ENCODE peak calls at places on chromosomes 16 and 17, in six cellular contexts. M, K, X, G, A and Q are unnamed samples.

GRCh38 chr16:29192329-29193247 is 207.7 kb downstream of the LAT start:
- DNase-seq in M (no peak), K (no peak), X (no peak), G (no peak), A (no peak), Q (peak)

GRCh38 chr17:76871668-76872067 is 3.5 kb downstream of the MGAT5B start:
- DNase-seq in M (no peak), K (no peak), X (no peak), G (no peak), A (no peak), Q (no peak)

GRCh38 chr17:27573971-27574525 is 56.9 kb upstream of the LGALS9 start:
- DNase-seq in M (no peak), K (no peak), X (peak), G (peak), A (peak), Q (peak)

GRCh38 chr16:85551319-85551978 is 61.7 kb upstream of the GSE1 start:
- DNase-seq in M (no peak), K (no peak), X (no peak), G (no peak), A (no peak), Q (peak)

GRCh38 chr17:29595107-29595942 is 2.4 kb downstream of the ANKRD13B start:
- DNase-seq in M (no peak), K (no peak), X (no peak), G (peak), A (no peak), Q (no peak)

GRCh38 chr17:47653442-47653841 is 3.7 kb downstream of the KPNB1 start:
- DNase-seq in M (no peak), K (no peak), X (no peak), G (no peak), A (no peak), Q (no peak)

GRCh38 chr17:78356163-78356713 is 3.6 kb downstream of the SOCS3 start:
- DNase-seq in M (peak), K (peak), X (peak), G (peak), A (peak), Q (peak)

GRCh38 chr17:266219-266618 is 84.8 kb upstream of the DOC2B start:
- DNase-seq in M (no peak), K (peak), X (no peak), G (no peak), A (no peak), Q (no peak)

GRCh38 chr16:89426736-89427525 is 63.4 kb downstream of the ANKRD11 start:
- DNase-seq in M (no peak), K (no peak), X (no peak), G (no peak), A (no peak), Q (no peak)

GRCh38 chr16:86906608-86907007 is 328.3 kb downstream of the FOXL1 start:
- DNase-seq in M (no peak), K (no peak), X (no peak), G (no peak), A (no peak), Q (no peak)

GRCh38 chr17:78789663-78790181 is 7.6 kb upstream of the CYTH1 start:
- DNase-seq in M (peak), K (peak), X (no peak), G (peak), A (peak), Q (peak)

GRCh38 chr16:86029131-86029741 is 130.3 kb downstream of the IRF8 start:
- DNase-seq in M (peak), K (peak), X (peak), G (peak), A (no peak), Q (no peak)

GRCh38 chr16:69376393-69377059 is 9.3 kb downstream of the TERF2 start:
- DNase-seq in M (no peak), K (no peak), X (no peak), G (no peak), A (no peak), Q (no peak)

GRCh38 chr16:46569231-46569735 is 51.9 kb downstream of the SHCBP1 start:
- DNase-seq in M (no peak), K (no peak), X (no peak), G (no peak), A (no peak), Q (no peak)

GRCh38 chr16:3274947-3275346 is 8.3 kb upstream of the ZNF263 start:
- DNase-seq in M (no peak), K (no peak), X (no peak), G (no peak), A (no peak), Q (no peak)

GRCh38 chr17:77145635-77146632 is 5.2 kb downstream of the SEC14L1 start:
- DNase-seq in M (no peak), K (peak), X (peak), G (peak), A (no peak), Q (peak)

GRCh38 chr16:83508295-83508694 is 299.5 kb upstream of the HSBP1 start:
- DNase-seq in M (no peak), K (no peak), X (no peak), G (no peak), A (no peak), Q (no peak)

GRCh38 chr16:28880589-28880915 is 2.3 kb downstream of the ATP2A1 start:
- DNase-seq in M (no peak), K (no peak), X (no peak), G (no peak), A (no peak), Q (no peak)

DNA sequence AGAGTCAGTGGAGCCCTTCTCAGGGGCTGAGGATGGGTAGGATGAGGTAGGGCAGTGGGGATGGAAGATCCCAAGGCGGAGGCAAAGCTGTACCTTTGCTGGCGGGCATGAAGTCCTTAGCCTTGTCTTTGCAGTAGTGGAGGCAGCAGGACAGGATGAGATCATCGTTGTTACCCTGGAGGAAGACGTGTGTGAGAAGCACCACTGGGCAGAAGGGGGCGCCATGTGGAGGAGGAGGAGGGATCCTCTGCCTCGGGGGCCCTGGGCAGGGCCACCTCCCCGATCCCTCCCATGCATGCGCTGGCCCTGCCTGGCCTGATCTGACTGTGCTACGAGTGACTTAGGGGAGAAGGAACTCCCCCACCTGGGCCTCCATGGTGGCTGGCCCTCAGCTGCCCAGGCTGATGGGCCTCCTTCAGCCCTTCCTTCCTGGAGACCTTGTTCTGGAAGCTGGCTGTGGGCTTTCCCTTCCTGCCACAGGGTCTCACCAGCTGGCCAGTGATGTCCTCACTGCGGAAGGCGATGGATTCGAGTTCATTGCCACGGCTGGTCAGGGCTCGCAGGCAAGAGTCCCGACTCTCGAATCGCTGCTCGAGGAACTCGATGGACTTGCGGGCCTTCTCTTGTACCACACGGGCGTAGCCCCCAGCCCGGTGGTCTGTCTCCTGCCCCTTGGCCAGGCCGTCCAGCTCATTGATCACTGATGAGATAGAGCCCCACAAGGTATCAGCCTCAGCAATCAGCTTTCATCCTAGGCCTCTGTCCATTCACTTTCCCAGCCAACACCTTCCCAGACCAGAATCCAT is 10.3 kb downstream of the HIC1 start:
- DNase-seq in M (no peak), K (no peak), X (peak), G (peak), A (peak), Q (peak)
- TF ChIP-seq CTCF in M (peak), K (no peak), X (peak), G (peak), A (peak), Q (peak)

GRCh38 chr17:43483674-43484551 is at the start of gene DHX8:
- DNase-seq in M (peak), K (peak), X (peak), G (peak), A (peak), Q (peak)
- TF ChIP-seq CTCF in M (peak), K (peak), X (peak), G (no peak), A (peak), Q (peak)

GRCh38 chr16:31461921-31462804 is 2.9 kb downstream of the ARMC5 start:
- DNase-seq in M (no peak), K (peak), X (no peak), G (no peak), A (no peak), Q (no peak)

GRCh38 chr16:31458835-31459721 is at the start of gene ARMC5:
- DNase-seq in M (peak), K (peak), X (peak), G (peak), A (peak), Q (peak)

GRCh38 chr16:31459722-31460581 is 651 bp downstream of the ARMC5 start:
- DNase-seq in M (peak), K (peak), X (peak), G (peak), A (peak), Q (peak)

GRCh38 chr16:31461201-31461920 is 2.1 kb downstream of the ARMC5 start:
- DNase-seq in M (no peak), K (peak), X (no peak), G (no peak), A (no peak), Q (no peak)

DNA sequence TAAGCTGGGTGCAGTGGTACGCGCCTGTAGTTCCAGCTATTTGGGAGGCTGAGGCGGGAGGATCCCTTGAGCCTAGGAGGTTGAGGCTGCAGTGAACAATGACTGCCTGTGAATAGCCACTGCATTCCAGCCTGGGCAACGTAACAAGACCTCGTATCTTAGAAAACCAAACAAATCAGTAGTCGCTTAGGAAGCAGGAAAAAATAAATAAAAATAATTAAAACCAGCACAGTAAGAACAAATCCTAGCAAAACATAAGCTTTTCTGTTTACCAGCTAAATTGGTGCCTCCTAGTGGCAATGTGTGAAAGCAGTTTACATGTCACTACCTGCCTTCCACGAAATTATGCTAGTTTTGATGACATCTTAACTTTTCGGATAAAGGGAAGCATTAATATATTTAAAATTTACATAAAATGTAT is 1.3 kb downstream of the ARMC5 start:
- DNase-seq in M (peak), K (peak), X (peak), G (peak), A (peak), Q (peak)
- TF ChIP-seq CTCF in M (peak), K (peak), X (peak), G (peak), A (peak), Q (peak)

GRCh38 chr17:40425741-40426140 is 8.0 kb upstream of the TOP2A start:
- DNase-seq in M (no peak), K (no peak), X (no peak), G (no peak), A (no peak), Q (no peak)
- TF ChIP-seq CTCF in M (no peak), K (no peak), X (no peak), G (no peak), A (no peak), Q (no peak)

GRCh38 chr17:58250344-58251011 is 12.1 kb downstream of the LPO start:
- DNase-seq in M (no peak), K (no peak), X (no peak), G (no peak), A (no peak), Q (no peak)

GRCh38 chr17:58248955-58249269 is 10.5 kb downstream of the LPO start:
- DNase-seq in M (no peak), K (no peak), X (peak), G (no peak), A (no peak), Q (no peak)

GRCh38 chr17:58252141-58252540 is 13.8 kb downstream of the LPO start:
- DNase-seq in M (no peak), K (no peak), X (no peak), G (no peak), A (no peak), Q (no peak)

GRCh38 chr17:58247511-58248363 is 9.4 kb downstream of the LPO start:
- DNase-seq in M (no peak), K (no peak), X (no peak), G (no peak), A (no peak), Q (no peak)

DNA sequence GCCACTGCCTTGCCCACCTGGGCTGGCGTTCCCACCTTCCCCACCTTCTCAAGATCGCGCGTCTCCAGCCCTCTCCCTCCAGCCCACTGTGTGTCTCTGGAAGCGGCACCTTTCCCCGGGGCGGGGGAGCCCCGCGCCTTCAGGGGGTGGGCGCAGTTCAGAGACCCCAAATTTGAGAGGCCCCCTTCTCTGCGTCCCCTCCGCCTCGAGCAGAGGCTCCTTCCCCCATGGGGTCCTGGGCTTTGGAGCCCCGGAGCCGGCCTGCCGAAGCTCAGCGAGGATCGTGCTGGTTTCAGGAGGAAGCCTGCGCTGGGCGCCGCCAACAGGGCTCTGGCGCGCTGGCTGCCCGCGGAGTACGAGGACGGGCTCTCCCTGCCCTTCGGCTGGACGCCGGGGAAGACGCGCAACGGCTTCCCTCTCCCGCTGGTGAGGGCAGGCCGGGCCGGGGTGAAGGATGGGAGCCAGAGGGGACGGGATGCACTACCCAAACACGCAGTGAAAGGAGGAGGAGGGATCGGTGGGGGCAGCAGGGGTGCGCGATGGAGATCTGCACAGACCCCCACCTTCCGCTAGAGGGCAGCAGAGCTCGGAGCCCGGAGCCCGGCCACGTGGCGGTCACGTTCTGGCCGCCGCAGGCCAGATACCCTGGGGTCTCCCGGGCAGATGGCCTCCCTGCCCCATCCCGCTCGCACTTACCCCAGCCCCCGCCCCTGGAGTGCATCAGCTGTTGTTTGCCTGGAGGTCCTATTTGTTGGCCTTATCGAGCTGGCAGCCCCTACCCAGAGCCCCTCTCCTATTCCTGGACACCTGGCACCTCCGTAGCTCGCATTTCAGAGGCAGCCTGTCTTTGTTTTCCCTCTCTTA is 11.1 kb downstream of the LPO start:
- DNase-seq in M (peak), K (peak), X (peak), G (peak), A (no peak), Q (peak)
- TF ChIP-seq CTCF in M (peak), K (peak), X (peak), G (peak), A (peak), Q (peak)

DNA sequence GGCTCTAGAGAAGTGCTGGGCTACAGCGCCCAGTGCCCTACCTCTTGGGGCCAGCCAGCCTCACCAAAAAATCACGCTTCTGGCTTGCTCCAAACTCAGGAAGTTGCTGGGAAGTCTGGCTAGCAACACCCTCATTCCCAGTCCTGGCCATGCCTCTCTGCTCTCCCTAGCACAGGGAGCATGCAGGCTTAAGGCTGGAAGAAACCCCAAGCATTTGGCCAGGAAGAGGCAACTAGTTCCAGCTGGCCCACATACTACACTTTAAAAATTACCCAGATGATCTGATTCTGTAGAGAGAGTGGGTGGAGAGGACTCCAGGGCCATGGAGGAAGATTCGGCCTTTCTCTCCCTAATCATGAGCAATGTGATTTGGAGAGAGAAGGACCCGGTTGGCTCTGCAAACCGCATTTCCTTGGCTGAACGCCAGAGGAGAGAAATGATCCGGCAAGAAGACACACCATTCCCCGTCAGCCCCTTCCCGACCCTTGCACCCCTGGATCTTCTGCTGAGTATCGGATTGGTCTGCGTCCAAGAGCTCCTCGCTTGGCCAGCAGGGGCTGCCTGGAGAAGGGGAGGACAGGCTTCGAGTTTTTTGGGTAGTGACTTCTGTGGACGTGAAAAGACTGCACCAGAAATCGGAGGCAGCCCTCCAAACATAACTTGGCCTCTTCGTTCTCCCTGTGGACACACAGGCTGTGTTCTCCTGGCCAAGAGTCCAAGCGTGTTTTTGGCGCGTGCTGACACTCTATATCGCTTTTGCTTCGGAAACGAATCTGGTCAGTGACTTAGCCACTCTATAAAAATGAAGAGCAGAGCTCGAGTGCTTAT is 406.3 kb downstream of the WWOX start:
- DNase-seq in M (no peak), K (peak), X (peak), G (no peak), A (no peak), Q (no peak)
- TF ChIP-seq CTCF in M (no peak), K (peak), X (peak), G (no peak), A (no peak), Q (no peak)